ENCODE peak calls at places on chromosomes 1 and 21, in six cellular contexts. One of them, this sample, is unnamed.

GRCh38 chr1:226403522-226404034 is 4.3 kb downstream of the PARP1 start:
- DNase-seq in pancreas: no peak
- DNase-seq in activated T-cell treated with anti-CD3 and anti-CD28 coated beads, Interleukin-2, amount 50 U/mL, for 24 hours: no peak
- DNase-seq in choroid plexus epithelial cell: peak; percentile 40
- DNase-seq in EL: peak; percentile 38
- DNase-seq in fibroblast of the conjunctiva: no peak
- DNase-seq in this sample: no peak

GRCh38 chr1:62368989-62369388 is 49.8 kb upstream of the KANK4 start:
- DNase-seq in activated T-cell treated with anti-CD3 and anti-CD28 coated beads, Interleukin-2, amount 50 U/mL, for 24 hours: no peak
- DNase-seq in EL: no peak
- DNase-seq in fibroblast of the conjunctiva: no peak
- DNase-seq in pancreas: no peak
- DNase-seq in choroid plexus epithelial cell: no peak
- DNase-seq in this sample: no peak

GRCh38 chr1:19375621-19376020 is 63.5 kb downstream of the SLC66A1 start:
- DNase-seq in fibroblast of the conjunctiva: no peak
- DNase-seq in activated T-cell treated with anti-CD3 and anti-CD28 coated beads, Interleukin-2, amount 50 U/mL, for 24 hours: no peak
- DNase-seq in choroid plexus epithelial cell: no peak
- DNase-seq in EL: no peak
- DNase-seq in pancreas: no peak
- DNase-seq in this sample: no peak

GRCh38 chr21:45104560-45104959 is 30.2 kb downstream of the ADARB1 start:
- DNase-seq in activated T-cell treated with anti-CD3 and anti-CD28 coated beads, Interleukin-2, amount 50 U/mL, for 24 hours: no peak
- DNase-seq in pancreas: peak; percentile 74
- DNase-seq in choroid plexus epithelial cell: no peak
- DNase-seq in EL: peak; percentile 44
- DNase-seq in fibroblast of the conjunctiva: no peak
- DNase-seq in this sample: no peak

GRCh38 chr21:21067375-21067774 is 69.2 kb downstream of the NCAM2 start:
- DNase-seq in fibroblast of the conjunctiva: no peak
- DNase-seq in choroid plexus epithelial cell: no peak
- DNase-seq in EL: no peak
- DNase-seq in pancreas: no peak
- DNase-seq in activated T-cell treated with anti-CD3 and anti-CD28 coated beads, Interleukin-2, amount 50 U/mL, for 24 hours: no peak
- DNase-seq in this sample: no peak

GRCh38 chr1:86872086-86872485 is 41.8 kb downstream of the SELENOF start:
- DNase-seq in activated T-cell treated with anti-CD3 and anti-CD28 coated beads, Interleukin-2, amount 50 U/mL, for 24 hours: no peak
- DNase-seq in EL: peak; percentile 52
- DNase-seq in pancreas: no peak
- DNase-seq in fibroblast of the conjunctiva: no peak
- DNase-seq in choroid plexus epithelial cell: peak; percentile 33
- DNase-seq in this sample: no peak

GRCh38 chr1:245500546-245500945 is 345.8 kb downstream of the KIF26B start:
- DNase-seq in activated T-cell treated with anti-CD3 and anti-CD28 coated beads, Interleukin-2, amount 50 U/mL, for 24 hours: no peak
- DNase-seq in pancreas: no peak
- DNase-seq in EL: peak; percentile 83
- DNase-seq in fibroblast of the conjunctiva: peak; percentile 55
- DNase-seq in choroid plexus epithelial cell: peak; percentile 71
- DNase-seq in this sample: no peak

GRCh38 chr1:184889183-184889582 is 85.1 kb downstream of the NIBAN1 start:
- DNase-seq in pancreas: no peak
- DNase-seq in choroid plexus epithelial cell: no peak
- DNase-seq in EL: no peak
- DNase-seq in activated T-cell treated with anti-CD3 and anti-CD28 coated beads, Interleukin-2, amount 50 U/mL, for 24 hours: no peak
- DNase-seq in fibroblast of the conjunctiva: no peak
- DNase-seq in this sample: no peak

GRCh38 chr21:35048183-35048601 is 910 bp downstream of the RUNX1 start:
- DNase-seq in fibroblast of the conjunctiva: no peak
- DNase-seq in activated T-cell treated with anti-CD3 and anti-CD28 coated beads, Interleukin-2, amount 50 U/mL, for 24 hours: peak; percentile 74
- DNase-seq in EL: peak; percentile 57
- DNase-seq in pancreas: no peak
- DNase-seq in choroid plexus epithelial cell: no peak
- DNase-seq in this sample: no peak

This sample was measured in tibial nerve.